ENCODE peak calls at places on chromosomes 1 and 21, in eight cellular contexts. S is kidney epithelial cell; Z is amniotic epithelial cell; Y is NCI-H1092; C is CD8-positive, alpha-beta memory T cell; J is Calu3; V is Right ventricle myocardium superior; F is NCI-H345. L is an unnamed sample.

GRCh38 chr1:23062271-23062670 is 43.0 kb downstream of the KDM1A start:
- DNase-seq in V (no peak), F (no peak), J (no peak), C (no peak), Y (no peak), S (no peak), Z (peak; percentile 43), L (no peak)

GRCh38 chr1:16017461-16018303 is at the start of gene HSPB7:
- DNase-seq in F (no peak), J (no peak), C (no peak), S (no peak), Y (no peak), Z (peak; percentile 80), V (peak; percentile 92), L (no peak)

GRCh38 chr1:234933475-234933874 is 195.2 kb downstream of the TOMM20 start:
- DNase-seq in Z (peak; percentile 54), J (no peak), C (no peak), S (no peak), F (no peak), V (peak; percentile 81), Y (no peak), L (no peak)

GRCh38 chr1:170520601-170521000 is 11.4 kb upstream of the GORAB start:
- DNase-seq in C (no peak), S (no peak), V (no peak), Y (no peak), Z (no peak), J (no peak), F (no peak), L (no peak)

GRCh38 chr1:156910309-156910782 is 10.1 kb upstream of the LRRC71 start:
- DNase-seq in J (peak; percentile 60), S (no peak), Z (no peak), F (peak; percentile 41), V (peak; percentile 60), Y (peak; percentile 9), C (peak; percentile 34), L (no peak)

GRCh38 chr1:84502892-84503291 is 3.3 kb upstream of the SPATA1 start:
- DNase-seq in Z (no peak), C (no peak), J (no peak), S (no peak), Y (no peak), F (no peak), V (no peak), L (no peak)

GRCh38 chr1:80212021-80212420 is 1205.5 kb upstream of the ADGRL4 start:
- DNase-seq in Y (no peak), S (no peak), C (no peak), F (no peak), J (no peak), Z (no peak), V (no peak), L (no peak)

GRCh38 chr1:154745286-154745731 is 124.8 kb downstream of the KCNN3 start:
- DNase-seq in Z (no peak), Y (no peak), F (no peak), C (no peak), J (no peak), S (no peak), V (peak; percentile 75), L (no peak)

GRCh38 chr1:158998781-158999161 is 10.9 kb upstream of the IFI16 start:
- DNase-seq in J (peak; percentile 51), V (peak; percentile 70), F (peak; percentile 43), S (no peak), Z (peak; percentile 53), C (peak; percentile 60), Y (peak; percentile 25), L (no peak)

GRCh38 chr1:233945573-233945972 is 41.1 kb downstream of the SLC35F3 start:
- DNase-seq in C (no peak), Y (no peak), S (peak; percentile 86), F (no peak), V (no peak), Z (no peak), J (peak; percentile 53), L (no peak)

GRCh38 chr1:33347650-33347992 is 26.7 kb upstream of the A3GALT2 start:
- DNase-seq in C (no peak), Z (peak; percentile 65), F (peak; percentile 12), J (no peak), V (no peak), Y (peak; percentile 29), S (no peak), L (no peak)

GRCh38 chr1:240797050-240797449 is 185.1 kb upstream of the GREM2 start:
- DNase-seq in Z (peak; percentile 29), F (no peak), S (peak; percentile 39), V (no peak), J (no peak), Y (no peak), C (no peak), L (no peak)

GRCh38 chr1:157773723-157774350 is 3.1 kb downstream of the FCRL2 start:
- DNase-seq in C (peak; percentile 29), V (no peak), Z (no peak), J (peak; percentile 70), Y (no peak), F (no peak), S (no peak), L (no peak)

GRCh38 chr1:218669431-218669830 is 324.3 kb downstream of the TGFB2 start:
- DNase-seq in F (no peak), Y (no peak), Z (peak; percentile 44), S (no peak), J (no peak), C (no peak), V (no peak), L (no peak)

GRCh38 chr1:155509064-155509463 is 53.5 kb downstream of the ASH1L start:
- DNase-seq in J (no peak), S (no peak), F (no peak), Y (no peak), Z (no peak), C (no peak), V (no peak), L (no peak)

GRCh38 chr1:181126871-181127587 is 38.5 kb downstream of the IER5 start:
- DNase-seq in S (no peak), Y (peak; percentile 64), Z (no peak), C (no peak), V (peak; percentile 46), J (peak; percentile 73), F (peak; percentile 93), L (no peak)

GRCh38 chr1:15758953-15759661 is 512 bp downstream of the FBLIM1 start:
- DNase-seq in V (no peak), C (no peak), J (no peak), S (no peak), F (no peak), Y (no peak), Z (no peak), L (no peak)

GRCh38 chr1:6770727-6771567 is 14.3 kb upstream of the CAMTA1 start:
- DNase-seq in Y (no peak), C (no peak), F (no peak), S (peak; percentile 28), V (no peak), J (no peak), Z (peak; percentile 56), L (no peak)

GRCh38 chr1:19435181-19435580 is 50.2 kb downstream of the CAPZB start:
- DNase-seq in V (peak; percentile 47), F (no peak), Z (peak; percentile 90), C (no peak), S (no peak), Y (no peak), J (no peak), L (no peak)

GRCh38 chr1:183735069-183735860 is 69.7 kb upstream of the RGL1 start:
- DNase-seq in C (no peak), J (no peak), Z (peak; percentile 64), F (no peak), V (no peak), Y (no peak), S (no peak), L (no peak)

GRCh38 chr1:27366411-27367159 is at the start of gene MAP3K6:
- DNase-seq in F (peak; percentile 82), C (no peak), V (peak; percentile 97), Z (peak; percentile 59), J (peak; percentile 79), S (no peak), Y (no peak), L (no peak)

GRCh38 chr21:31316488-31317169 is 27.4 kb downstream of the TIAM1 start:
- DNase-seq in C (no peak), Z (peak; percentile 26), J (no peak), F (no peak), V (no peak), S (no peak), Y (no peak), L (no peak)

GRCh38 chr1:97304366-97304765 is 582.8 kb downstream of the PTBP2 start:
- DNase-seq in C (no peak), F (peak; percentile 2), S (no peak), Y (no peak), V (no peak), Z (peak; percentile 13), J (no peak), L (no peak)

GRCh38 chr1:172630868-172631267 is 28.0 kb upstream of the FASLG start:
- DNase-seq in Y (no peak), S (no peak), C (no peak), V (no peak), Z (peak; percentile 32), F (no peak), J (no peak), L (no peak)

GRCh38 chr1:12012560-12013316 is 6.6 kb upstream of the MIIP start:
- DNase-seq in V (peak; percentile 11), J (no peak), Z (no peak), F (no peak), Y (no peak), C (no peak), S (no peak), L (no peak)

GRCh38 chr1:164310166-164310565 is 248.8 kb upstream of the PBX1 start:
- DNase-seq in C (no peak), F (no peak), S (no peak), V (no peak), Y (no peak), Z (peak; percentile 40), J (no peak), L (no peak)

GRCh38 chr1:163381487-163382184 is 59.9 kb downstream of the NUF2 start:
- DNase-seq in Z (no peak), V (no peak), C (no peak), Y (no peak), S (no peak), F (no peak), J (no peak), L (no peak)

GRCh38 chr1:45230537-45230936 is 24.1 kb upstream of the ZSWIM5 start:
- DNase-seq in C (no peak), V (no peak), S (no peak), J (peak; percentile 15), Z (no peak), F (no peak), Y (no peak), L (no peak)

L was measured in glomerular endothelial cell.